ENCODE peak calls at places on chromosomes 16 and 17, in four cellular contexts. Y, R, M and L are unnamed samples.
A peak's percentile ranks its signal among the peaks of the same experiment; 100 is the strongest.

GRCh38 chr17:1201132-1201702 is 21.4 kb upstream of the ABR start:
- DNase-seq in M (no peak), Y (no peak), R (no peak), L (no peak)

GRCh38 chr17:61002316-61002736 is 324.7 kb downstream of the BCAS3 start:
- DNase-seq in Y (peak; percentile 27), M (peak; percentile 18), R (peak; percentile 8), L (no peak)

GRCh38 chr16:86761117-86761971 is 183.0 kb downstream of the FOXL1 start:
- DNase-seq in R (peak; percentile 70), Y (no peak), M (peak; percentile 78), L (no peak)

GRCh38 chr17:72385482-72385881 is 264.7 kb downstream of the SOX9 start:
- DNase-seq in R (no peak), M (no peak), Y (no peak), L (no peak)

GRCh38 chr17:882827-883585 is 96.6 kb downstream of the NXN start:
- DNase-seq in Y (no peak), M (no peak), R (no peak), L (no peak)

GRCh38 chr16:67666032-67666537 is 465 bp downstream of the ENKD1 start:
- DNase-seq in M (no peak), R (no peak), Y (no peak), L (no peak)

GRCh38 chr17:71338396-71338795 is 782.4 kb upstream of the SOX9 start:
- DNase-seq in Y (no peak), R (no peak), M (no peak), L (no peak)

GRCh38 chr16:88527186-88527936 is 42.8 kb upstream of the ZC3H18 start:
- DNase-seq in M (peak; percentile 83), R (peak; percentile 89), Y (peak; percentile 10), L (no peak)

GRCh38 chr17:73101031-73101430 is 8.5 kb upstream of the SLC39A11 start:
- DNase-seq in Y (no peak), R (no peak), M (no peak), L (no peak)

GRCh38 chr16:30780549-30780948 is 6.5 kb downstream of the ZNF629 start:
- DNase-seq in M (no peak), R (no peak), Y (no peak), L (no peak)

GRCh38 chr17:10370209-10370608 is 2.6 kb downstream of the MYH13 start:
- DNase-seq in Y (no peak), R (no peak), M (no peak), L (no peak)

GRCh38 chr16:58497468-58497867 is 2.5 kb upstream of the NDRG4 start:
- DNase-seq in R (no peak), Y (no peak), M (no peak), L (no peak)

GRCh38 chr16:56204836-56205235 is 13.5 kb downstream of the GNAO1 start:
- DNase-seq in Y (no peak), R (no peak), M (no peak), L (no peak)

GRCh38 chr17:83073389-83074063 is 5.9 kb upstream of the METRNL start:
- DNase-seq in Y (no peak), R (no peak), M (no peak), L (no peak)

GRCh38 chr17:38416840-38417209 is 11.4 kb upstream of the ARHGAP23 start:
- DNase-seq in R (no peak), M (no peak), Y (no peak), L (no peak)

GRCh38 chr17:41734949-41735313 is 488 bp upstream of the HAP1 start:
- DNase-seq in Y (no peak), M (no peak), R (no peak), L (no peak)

GRCh38 chr17:76995352-76996105 is 127.3 kb downstream of the MGAT5B start:
- DNase-seq in R (no peak), Y (no peak), M (no peak), L (no peak)

GRCh38 chr17:73100363-73100762 is 7.9 kb upstream of the SLC39A11 start:
- DNase-seq in M (no peak), R (no peak), Y (no peak), L (no peak)

GRCh38 chr17:82023447-82024241 is 539 bp downstream of the LRRC45 start:
- DNase-seq in R (no peak), Y (no peak), M (no peak), L (no peak)

GRCh38 chr16:28513484-28514181 is 7.0 kb upstream of the IL27 start:
- DNase-seq in Y (no peak), R (no peak), M (no peak), L (no peak)